ENCODE peak calls at places on chromosomes 11 and 22, in seven cellular contexts. N is GM03348; P is fibroblast of the conjunctiva; O is naive thymus-derived CD8-positive, alpha-beta T cell; F is stimulated activated CD4-positive, alpha-beta T cell treated with anti-CD3 and anti-CD28 coated beads, Interleukin-4, amount 100 ng/mL, for 24 hours; Y is effector memory CD4-positive, alpha-beta T cell; Q is Caco-2. K is an unnamed sample.

GRCh38 chr11:122634507-122634906 is 21.0 kb upstream of the UBASH3B start:
- DNase-seq in N (peak), P (no peak), O (no peak), F (no peak), Y (no peak), Q (no peak), K (no peak)

GRCh38 chr11:64859542-64860414 is 15.3 kb upstream of the CDC42BPG start:
- DNase-seq in N (no peak), P (no peak), O (peak), F (peak), Y (peak), Q (no peak), K (peak)

GRCh38 chr11:36608491-36609199 is 10.6 kb upstream of the RAG2 start:
- DNase-seq in N (no peak), P (no peak), O (no peak), F (no peak), Y (no peak), Q (no peak), K (no peak)

GRCh38 chr11:77656362-77656761 is 18.8 kb upstream of the CLNS1A start:
- DNase-seq in N (no peak), P (no peak), O (no peak), F (no peak), Y (no peak), Q (no peak), K (no peak)

GRCh38 chr22:36470162-36470993 is 11.1 kb downstream of the TXN2 start:
- DNase-seq in N (peak), P (peak), O (peak), F (peak), Y (peak), Q (peak), K (peak)

GRCh38 chr22:24819941-24820461 is 14.0 kb downstream of the SGSM1 start:
- DNase-seq in N (no peak), P (no peak), O (no peak), F (no peak), Y (no peak), Q (no peak), K (no peak)

GRCh38 chr11:108199446-108200321 is 22.8 kb downstream of the NPAT start:
- DNase-seq in N (peak), P (peak), O (no peak), F (peak), Y (no peak), Q (no peak), K (peak)

GRCh38 chr22:41998361-41999261 is at the start of gene WBP2NL:
- DNase-seq in N (no peak), P (peak), O (peak), F (peak), Y (peak), Q (peak), K (peak)

GRCh38 chr11:45771194-45771941 is 33.6 kb upstream of the SLC35C1 start:
- DNase-seq in N (peak), P (no peak), O (peak), F (peak), Y (peak), Q (peak), K (peak)

GRCh38 chr11:133974836-133975235 is 18.1 kb upstream of the IGSF9B start:
- DNase-seq in N (no peak), P (no peak), O (no peak), F (no peak), Y (no peak), Q (no peak), K (no peak)

GRCh38 chr11:76793391-76793811 is 10.2 kb downstream of the TSKU start:
- DNase-seq in N (peak), P (no peak), O (no peak), F (no peak), Y (no peak), Q (no peak), K (no peak)

GRCh38 chr22:47899894-47900293 is 1137.4 kb downstream of the TBC1D22A start:
- DNase-seq in N (no peak), P (no peak), O (no peak), F (no peak), Y (no peak), Q (no peak), K (no peak)

GRCh38 chr22:26770624-26771023 is 113.2 kb downstream of the MIAT start:
- DNase-seq in N (peak), P (no peak), O (no peak), F (no peak), Y (no peak), Q (no peak), K (no peak)

GRCh38 chr11:96012086-96012824 is 88.3 kb upstream of the MTMR2 start:
- DNase-seq in N (peak), P (peak), O (peak), F (peak), Y (peak), Q (peak), K (peak)

GRCh38 chr11:100830295-100830694 is 143.2 kb downstream of the ARHGAP42 start:
- DNase-seq in N (no peak), P (no peak), O (no peak), F (no peak), Y (no peak), Q (no peak), K (no peak)

GRCh38 chr11:130478204-130478701 is 29.8 kb downstream of the ADAMTS15 start:
- DNase-seq in N (peak), P (peak), O (no peak), F (no peak), Y (no peak), Q (no peak), K (no peak)

GRCh38 chr22:20646906-20647305 is 127.0 kb upstream of the SERPIND1 start:
- DNase-seq in N (no peak), P (no peak), O (no peak), F (no peak), Y (no peak), Q (no peak), K (no peak)

GRCh38 chr22:33051960-33052839 is 6.0 kb downstream of the SYN3 start:
- DNase-seq in N (no peak), P (no peak), O (no peak), F (no peak), Y (no peak), Q (no peak), K (no peak)

GRCh38 chr11:124754710-124755109 is 2.7 kb upstream of the VSIG2 start:
- DNase-seq in N (no peak), P (no peak), O (no peak), F (no peak), Y (no peak), Q (no peak), K (no peak)

GRCh38 chr22:17781319-17782031 is 7.2 kb upstream of the BID start:
- DNase-seq in N (peak), P (peak), O (peak), F (peak), Y (peak), Q (no peak), K (peak)

GRCh38 chr11:121661796-121662508 is 209.2 kb upstream of the SORL1-AS1 start:
- DNase-seq in N (peak), P (peak), O (no peak), F (no peak), Y (no peak), Q (no peak), K (no peak)

GRCh38 chr22:47019012-47019790 is 256.8 kb downstream of the TBC1D22A start:
- DNase-seq in N (no peak), P (no peak), O (no peak), F (no peak), Y (no peak), Q (no peak), K (no peak)

GRCh38 chr11:22407899-22408298 is 69.7 kb downstream of the SLC17A6 start:
- DNase-seq in N (no peak), P (no peak), O (no peak), F (no peak), Y (no peak), Q (no peak), K (no peak)

GRCh38 chr11:8906629-8907028 is 4.4 kb upstream of the AKIP1 start:
- DNase-seq in N (peak), P (peak), O (no peak), F (no peak), Y (no peak), Q (no peak), K (no peak)

GRCh38 chr11:134036484-134037092 is 32.3 kb upstream of the JAM3 start:
- DNase-seq in N (peak), P (no peak), O (no peak), F (no peak), Y (no peak), Q (no peak), K (no peak)